ENCODE peak calls at places on chromosomes 7 and 10, in eight cellular contexts. K is small intestine, H is HS-5, I is EH, Y is heart right ventricle, Z is putamen, G is upper lobe of right lung, B is cardiac fibroblast. T is an unnamed sample.

GRCh38 chr7:93817561-93817960 is 73.0 kb downstream of the TFPI2 start:
- DNase-seq in Y (no peak), H (no peak), B (peak; percentile 68), G (no peak), K (no peak), I (peak; percentile 2), Z (no peak), T (no peak)

GRCh38 chr7:135745702-135746312 is 2.8 kb downstream of the FAM180A start:
- DNase-seq in I (peak; percentile 98), H (peak; percentile 88), K (peak; percentile 5), Y (no peak), B (peak; percentile 99), Z (no peak), G (no peak), T (no peak)

GRCh38 chr7:39240864-39241263 is 263.2 kb downstream of the POU6F2 start:
- DNase-seq in Y (no peak), H (no peak), G (no peak), K (no peak), B (no peak), Z (no peak), I (no peak), T (no peak)

GRCh38 chr7:154777023-154777422 is 225.9 kb downstream of the PAXIP1 start:
- DNase-seq in I (no peak), Z (no peak), Y (no peak), G (no peak), K (no peak), B (peak; percentile 0), H (no peak), T (peak; percentile 5)

GRCh38 chr7:31443457-31443856 is 70.4 kb upstream of the ITPRID1 start:
- DNase-seq in B (peak; percentile 53), H (peak; percentile 20), Y (no peak), G (no peak), I (peak; percentile 55), Z (peak; percentile 51), K (peak; percentile 64), T (peak; percentile 71)

GRCh38 chr7:127437772-127438330 is 45.3 kb upstream of the ZNF800 start:
- DNase-seq in Z (no peak), Y (no peak), B (peak; percentile 64), H (peak; percentile 54), G (no peak), I (peak; percentile 89), K (no peak), T (peak; percentile 8)

GRCh38 chr7:19113855-19114590 is 3.4 kb downstream of the TWIST1 start:
- DNase-seq in K (no peak), Y (no peak), Z (no peak), G (no peak), H (peak; percentile 45), B (peak; percentile 71), I (peak; percentile 65), T (no peak)

GRCh38 chr10:5876181-5876768 is 13.4 kb downstream of the ANKRD16 start:
- DNase-seq in Y (no peak), B (peak; percentile 32), G (no peak), I (peak; percentile 94), H (no peak), Z (peak; percentile 42), K (no peak), T (no peak)

GRCh38 chr7:116499168-116500070 is at the start of gene CAV2:
- DNase-seq in Y (peak; percentile 85), G (peak; percentile 91), Z (peak; percentile 16), H (no peak), I (peak; percentile 79), K (peak; percentile 43), B (peak; percentile 52), T (peak; percentile 89)

GRCh38 chr7:110762514-110762913 is 328.4 kb upstream of the LRRN3 start:
- DNase-seq in B (no peak), G (no peak), I (no peak), H (no peak), Y (no peak), Z (no peak), K (no peak), T (no peak)

GRCh38 chr10:78319371-78319770 is 285.7 kb downstream of the RPS24 start:
- DNase-seq in I (no peak), G (no peak), Y (no peak), K (no peak), H (no peak), Z (no peak), B (no peak), T (no peak)

GRCh38 chr7:92433019-92433418 is 14.3 kb upstream of the GATAD1 start:
- DNase-seq in B (no peak), Z (no peak), I (no peak), Y (no peak), G (no peak), H (no peak), K (no peak), T (no peak)

GRCh38 chr10:100043344-100043743 is 33.6 kb upstream of the DNMBP start:
- DNase-seq in I (peak; percentile 33), H (no peak), B (no peak), G (no peak), Z (no peak), Y (no peak), K (peak; percentile 72), T (peak; percentile 68)

GRCh38 chr7:5330288-5330687 is 47.5 kb downstream of the SLC29A4 start:
- DNase-seq in Y (no peak), K (no peak), B (no peak), H (no peak), Z (no peak), I (no peak), G (no peak), T (no peak)

GRCh38 chr10:29849434-29849833 is 210.0 kb downstream of the JCAD start:
- DNase-seq in Z (no peak), B (peak; percentile 64), I (peak; percentile 88), H (peak; percentile 22), G (no peak), K (no peak), Y (no peak), T (no peak)